ENCODE peak calls at places on chromosomes 4 and X, in ten cellular contexts. D is suprapubic skin; A is IMR-90; X is HFF-Myc; M is upper lobe of right lung; C is CD8-positive, alpha-beta T cell; Z is stomach; K is BE2C; V is breast epithelium; G is fibroblast of villous mesenchyme. Q is an unnamed sample.
A peak's percentile ranks its signal among the peaks of the same experiment; 100 is the strongest.

GRCh38 chrX:153862369-153863250 is 23.4 kb downstream of the L1CAM start:
- DNase-seq in D (no peak), A (no peak), X (no peak), M (no peak), C (no peak), Z (no peak), K (peak; percentile 74), V (no peak), G (no peak), Q (peak; percentile 13)

GRCh38 chrX:154308108-154308946 is 12.7 kb downstream of the TKTL1 start:
- DNase-seq in D (peak; percentile 78), A (peak; percentile 10), X (no peak), M (peak; percentile 62), C (peak; percentile 69), Z (peak; percentile 70), K (peak; percentile 66), V (peak; percentile 35), G (peak; percentile 43), Q (peak; percentile 58)

GRCh38 chrX:68807818-68808217 is 21.0 kb upstream of the EFNB1 start:
- DNase-seq in D (no peak), A (no peak), X (no peak), M (no peak), C (no peak), Z (no peak), K (no peak), V (no peak), G (peak; percentile 19), Q (no peak)

GRCh38 chr4:177699365-177700213 is 257.4 kb upstream of the AGA start:
- DNase-seq in D (no peak), A (peak; percentile 73), X (no peak), M (no peak), C (no peak), Z (no peak), K (no peak), V (no peak), G (peak; percentile 0), Q (no peak)

GRCh38 chrX:18899796-18900380 is 84.0 kb downstream of the PHKA2 start:
- DNase-seq in D (no peak), A (no peak), X (no peak), M (no peak), C (no peak), Z (no peak), K (peak; percentile 31), V (no peak), G (no peak), Q (peak; percentile 34)

GRCh38 chrX:150155396-150156048 is 207.6 kb upstream of the MAMLD1 start:
- DNase-seq in D (no peak), A (peak; percentile 55), X (peak; percentile 29), M (no peak), C (no peak), Z (no peak), K (peak; percentile 15), V (no peak), G (peak; percentile 61), Q (no peak)

GRCh38 chr4:185881427-185881826 is 69.4 kb upstream of the SORBS2 start:
- DNase-seq in D (no peak), A (no peak), X (no peak), M (no peak), C (no peak), Z (no peak), K (no peak), V (no peak), G (no peak), Q (no peak)

GRCh38 chr4:158968961-158969360 is 133.9 kb upstream of the RAPGEF2 start:
- DNase-seq in D (no peak), A (no peak), X (no peak), M (no peak), C (no peak), Z (no peak), K (no peak), V (no peak), G (no peak), Q (no peak)

GRCh38 chr4:74218201-74218600 is 60.3 kb downstream of the MTHFD2L start:
- DNase-seq in D (no peak), A (no peak), X (no peak), M (no peak), C (no peak), Z (no peak), K (no peak), V (no peak), G (no peak), Q (no peak)

GRCh38 chr4:132101526-132101925 is 1047.6 kb upstream of the PCDH10 start:
- DNase-seq in D (no peak), A (peak; percentile 70), X (no peak), M (no peak), C (no peak), Z (no peak), K (no peak), V (no peak), G (no peak), Q (no peak)

GRCh38 chr4:86043755-86044592 is 315.9 kb downstream of the MAPK10 start:
- DNase-seq in D (no peak), A (peak; percentile 55), X (no peak), M (no peak), C (no peak), Z (no peak), K (peak; percentile 37), V (no peak), G (peak; percentile 65), Q (peak; percentile 8)

GRCh38 chr4:40621592-40622512 is 7.8 kb downstream of the RBM47 start:
- DNase-seq in D (peak; percentile 89), A (peak; percentile 98), X (peak; percentile 70), M (peak; percentile 83), C (no peak), Z (peak; percentile 82), K (no peak), V (peak; percentile 84), G (peak; percentile 99), Q (peak; percentile 56)

GRCh38 chr4:30719363-30720020 is 677 bp upstream of the PCDH7 start:
- DNase-seq in D (no peak), A (peak; percentile 68), X (no peak), M (no peak), C (no peak), Z (peak; percentile 52), K (peak; percentile 64), V (no peak), G (peak; percentile 62), Q (peak; percentile 18)

GRCh38 chr4:87165886-87166285 is 54.5 kb downstream of the KLHL8 start:
- DNase-seq in D (no peak), A (no peak), X (no peak), M (no peak), C (no peak), Z (no peak), K (no peak), V (no peak), G (no peak), Q (no peak)

GRCh38 chr4:159227984-159228383 is 125.1 kb downstream of the RAPGEF2 start:
- DNase-seq in D (peak; percentile 75), A (peak; percentile 92), X (peak; percentile 24), M (peak; percentile 80), C (no peak), Z (peak; percentile 80), K (peak; percentile 45), V (peak; percentile 65), G (peak; percentile 79), Q (no peak)

GRCh38 chr4:7134737-7135388 is 57.5 kb upstream of the SORCS2 start:
- DNase-seq in D (peak; percentile 70), A (peak; percentile 84), X (peak; percentile 75), M (no peak), C (no peak), Z (peak; percentile 26), K (no peak), V (peak; percentile 64), G (peak; percentile 37), Q (no peak)

DNA sequence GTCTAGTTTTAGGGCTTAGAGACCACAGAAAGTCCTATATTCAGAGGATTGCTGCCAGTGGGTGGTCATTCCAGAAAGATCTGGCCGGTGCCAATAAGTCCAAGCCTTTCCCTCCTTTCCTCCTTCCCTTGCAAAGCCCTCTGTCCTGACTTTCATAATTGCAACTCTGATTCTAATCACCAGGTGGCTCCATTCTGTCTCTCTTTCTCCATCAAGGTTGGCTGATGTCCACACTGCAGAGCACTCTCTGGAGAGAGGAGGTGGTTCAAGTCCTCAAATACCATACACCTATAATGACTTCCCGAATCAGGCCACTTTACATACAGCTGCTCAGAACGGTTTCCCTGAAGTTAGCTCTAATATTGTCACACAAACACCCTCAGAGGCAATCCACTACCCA is 22.4 kb upstream of the ARMCX4 start:
- DNase-seq in D (no peak), A (peak; percentile 24), X (no peak), M (no peak), C (no peak), Z (no peak), K (peak; percentile 11), V (no peak), G (peak; percentile 39), Q (peak; percentile 28)
- TF ChIP-seq CTCF in D (no peak), A (peak; percentile 43), X (peak; percentile 18), M (peak; percentile 29), C (no peak), Z (no peak), K (peak; percentile 55), V (no peak), G (peak; percentile 49), Q (no peak)

GRCh38 chr4:173536808-173537429 is 6.9 kb upstream of the HAND2 start:
- DNase-seq in D (no peak), A (no peak), X (no peak), M (no peak), C (no peak), Z (no peak), K (peak; percentile 94), V (no peak), G (peak; percentile 68), Q (no peak)
- TF ChIP-seq CTCF in D (no peak), A (no peak), X (peak; percentile 3), M (no peak), C (no peak), Z (no peak), K (peak; percentile 91), V (no peak), G (peak; percentile 55), Q (no peak)

DNA sequence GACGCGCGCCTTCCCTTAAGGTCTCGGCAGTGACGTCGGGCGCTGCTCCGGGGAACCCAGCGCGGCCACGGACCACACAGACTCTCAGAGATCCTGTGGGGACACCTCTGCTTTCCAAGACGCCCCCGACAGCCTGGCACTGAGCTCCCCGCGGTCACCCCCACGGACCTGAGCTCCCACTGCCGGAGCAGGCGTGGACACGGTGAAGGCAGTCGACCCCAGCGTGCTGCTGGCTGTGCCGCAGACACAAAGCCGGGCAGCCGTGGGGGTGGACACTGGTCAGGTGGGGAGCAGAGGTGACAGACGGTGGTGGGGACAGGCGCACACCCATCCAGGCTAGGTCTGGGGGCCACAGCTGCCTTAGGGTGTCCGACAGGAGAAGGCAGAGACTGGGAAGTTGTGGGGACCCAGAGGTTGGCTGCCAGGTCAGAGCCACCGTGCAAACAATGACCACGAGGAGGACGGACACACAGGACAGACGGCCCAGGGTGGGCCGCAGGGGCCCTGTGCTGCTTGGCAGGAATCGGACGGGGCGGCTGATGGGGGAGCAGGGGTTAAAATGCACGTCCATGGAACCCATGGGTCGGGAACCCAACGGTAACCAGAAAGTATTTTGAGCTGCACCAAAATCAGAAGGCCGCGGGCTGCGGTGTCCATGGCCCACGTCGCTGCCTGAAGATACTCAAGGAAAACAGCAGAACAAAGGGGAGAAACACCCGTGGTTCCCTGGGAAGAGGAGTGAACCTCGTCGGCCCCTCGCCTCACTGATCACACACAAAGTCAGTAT is 16.6 kb upstream of the GTPBP6 start:
- DNase-seq in D (peak; percentile 56), A (no peak), X (no peak), M (peak; percentile 57), C (no peak), Z (no peak), K (no peak), V (no peak), G (no peak), Q (no peak)
- TF ChIP-seq CTCF in D (no peak), A (no peak), X (no peak), M (no peak), C (no peak), Z (no peak), K (no peak), V (no peak), G (no peak), Q (no peak)

GRCh38 chrX:16212436-16212835 is 45.2 kb downstream of the MAGEB17 start:
- DNase-seq in D (no peak), A (peak; percentile 34), X (no peak), M (no peak), C (no peak), Z (no peak), K (no peak), V (no peak), G (peak; percentile 31), Q (peak; percentile 15)
- TF ChIP-seq CTCF in D (no peak), A (peak; percentile 43), X (peak; percentile 31), M (no peak), C (no peak), Z (no peak), K (peak; percentile 10), V (no peak), G (peak; percentile 51), Q (peak; percentile 17)

Q was measured in GM10248.